ENCODE peak calls at places on chromosomes 16 and 17, in seven cellular contexts. One of them, this sample, is unnamed.
A peak's percentile ranks its signal among the peaks of the same experiment; 100 is the strongest.

GRCh38 chr17:16442141-16442540 is 26.8 kb downstream of the TRPV2 start:
- DNase-seq in CD8-positive, alpha-beta memory T cell: no peak
- DNase-seq in tibial artery: no peak
- DNase-seq in PC-3: peak; percentile 25
- DNase-seq in spleen: no peak
- DNase-seq in naive thymus-derived CD4-positive, alpha-beta T cell: no peak
- DNase-seq in suprapubic skin: no peak
- DNase-seq in this sample: peak; percentile 17

GRCh38 chr17:8160224-8160577 is 2.5 kb downstream of the VAMP2 start:
- DNase-seq in CD8-positive, alpha-beta memory T cell: no peak
- DNase-seq in tibial artery: no peak
- DNase-seq in PC-3: no peak
- DNase-seq in spleen: no peak
- DNase-seq in naive thymus-derived CD4-positive, alpha-beta T cell: no peak
- DNase-seq in suprapubic skin: no peak
- DNase-seq in this sample: no peak

GRCh38 chr16:77551352-77551751 is 116.5 kb upstream of the ADAMTS18 start:
- DNase-seq in CD8-positive, alpha-beta memory T cell: no peak
- DNase-seq in tibial artery: no peak
- DNase-seq in PC-3: no peak
- DNase-seq in spleen: no peak
- DNase-seq in naive thymus-derived CD4-positive, alpha-beta T cell: no peak
- DNase-seq in suprapubic skin: no peak
- DNase-seq in this sample: no peak

GRCh38 chr16:74896389-74897370 is 88.2 kb downstream of the WDR59 start:
- DNase-seq in CD8-positive, alpha-beta memory T cell: no peak
- DNase-seq in tibial artery: no peak
- DNase-seq in PC-3: peak; percentile 76
- DNase-seq in spleen: no peak
- DNase-seq in naive thymus-derived CD4-positive, alpha-beta T cell: no peak
- DNase-seq in suprapubic skin: no peak
- DNase-seq in this sample: no peak

GRCh38 chr16:19458722-19459379 is 41.2 kb downstream of the TMC5 start:
- DNase-seq in CD8-positive, alpha-beta memory T cell: no peak
- DNase-seq in tibial artery: no peak
- DNase-seq in PC-3: no peak
- DNase-seq in spleen: no peak
- DNase-seq in naive thymus-derived CD4-positive, alpha-beta T cell: no peak
- DNase-seq in suprapubic skin: no peak
- DNase-seq in this sample: no peak

GRCh38 chr17:40857535-40857934 is 9.5 kb downstream of the KRT12 start:
- DNase-seq in CD8-positive, alpha-beta memory T cell: no peak
- DNase-seq in tibial artery: peak; percentile 34
- DNase-seq in PC-3: no peak
- DNase-seq in spleen: no peak
- DNase-seq in naive thymus-derived CD4-positive, alpha-beta T cell: no peak
- DNase-seq in suprapubic skin: no peak
- DNase-seq in this sample: no peak

GRCh38 chr17:50087246-50087911 is 7.8 kb upstream of the PDK2 start:
- DNase-seq in CD8-positive, alpha-beta memory T cell: peak; percentile 65
- DNase-seq in tibial artery: peak; percentile 62
- DNase-seq in PC-3: peak; percentile 88
- DNase-seq in spleen: peak; percentile 91
- DNase-seq in naive thymus-derived CD4-positive, alpha-beta T cell: peak; percentile 73
- DNase-seq in suprapubic skin: peak; percentile 79
- DNase-seq in this sample: peak; percentile 81

GRCh38 chr16:49704586-49705155 is 151.2 kb downstream of the ZNF423 start:
- DNase-seq in CD8-positive, alpha-beta memory T cell: no peak
- DNase-seq in tibial artery: no peak
- DNase-seq in PC-3: no peak
- DNase-seq in spleen: no peak
- DNase-seq in naive thymus-derived CD4-positive, alpha-beta T cell: no peak
- DNase-seq in suprapubic skin: no peak
- DNase-seq in this sample: no peak

GRCh38 chr16:21656795-21657768 is 4.7 kb upstream of the IGSF6 start:
- DNase-seq in CD8-positive, alpha-beta memory T cell: no peak
- DNase-seq in tibial artery: no peak
- DNase-seq in PC-3: peak; percentile 58
- DNase-seq in spleen: no peak
- DNase-seq in naive thymus-derived CD4-positive, alpha-beta T cell: peak; percentile 71
- DNase-seq in suprapubic skin: no peak
- DNase-seq in this sample: peak; percentile 54

GRCh38 chr16:85664580-85665372 is 24.0 kb downstream of the GINS2 start:
- DNase-seq in CD8-positive, alpha-beta memory T cell: no peak
- DNase-seq in tibial artery: no peak
- DNase-seq in PC-3: no peak
- DNase-seq in spleen: peak; percentile 56
- DNase-seq in naive thymus-derived CD4-positive, alpha-beta T cell: no peak
- DNase-seq in suprapubic skin: no peak
- DNase-seq in this sample: no peak

GRCh38 chr17:6269474-6269873 is 165.4 kb downstream of the AIPL1 start:
- DNase-seq in CD8-positive, alpha-beta memory T cell: no peak
- DNase-seq in tibial artery: no peak
- DNase-seq in PC-3: peak; percentile 61
- DNase-seq in spleen: no peak
- DNase-seq in naive thymus-derived CD4-positive, alpha-beta T cell: peak; percentile 13
- DNase-seq in suprapubic skin: no peak
- DNase-seq in this sample: peak; percentile 71

GRCh38 chr16:31038993-31039392 is 5.6 kb downstream of the STX4 start:
- DNase-seq in CD8-positive, alpha-beta memory T cell: no peak
- DNase-seq in tibial artery: no peak
- DNase-seq in PC-3: no peak
- DNase-seq in spleen: no peak
- DNase-seq in naive thymus-derived CD4-positive, alpha-beta T cell: no peak
- DNase-seq in suprapubic skin: no peak
- DNase-seq in this sample: no peak

GRCh38 chr16:50390914-50391700 is 22.3 kb upstream of the BRD7 start:
- DNase-seq in CD8-positive, alpha-beta memory T cell: no peak
- DNase-seq in tibial artery: no peak
- DNase-seq in PC-3: no peak
- DNase-seq in spleen: no peak
- DNase-seq in naive thymus-derived CD4-positive, alpha-beta T cell: no peak
- DNase-seq in suprapubic skin: no peak
- DNase-seq in this sample: peak; percentile 13

GRCh38 chr17:45022655-45023339 is 28.6 kb downstream of the DCAKD start:
- DNase-seq in CD8-positive, alpha-beta memory T cell: no peak
- DNase-seq in tibial artery: no peak
- DNase-seq in PC-3: no peak
- DNase-seq in spleen: no peak
- DNase-seq in naive thymus-derived CD4-positive, alpha-beta T cell: no peak
- DNase-seq in suprapubic skin: no peak
- DNase-seq in this sample: no peak

GRCh38 chr17:79423811-79424465 is 186.9 kb downstream of the RBFOX3 start:
- DNase-seq in CD8-positive, alpha-beta memory T cell: no peak
- DNase-seq in tibial artery: no peak
- DNase-seq in PC-3: no peak
- DNase-seq in spleen: no peak
- DNase-seq in naive thymus-derived CD4-positive, alpha-beta T cell: no peak
- DNase-seq in suprapubic skin: no peak
- DNase-seq in this sample: no peak

DNA sequence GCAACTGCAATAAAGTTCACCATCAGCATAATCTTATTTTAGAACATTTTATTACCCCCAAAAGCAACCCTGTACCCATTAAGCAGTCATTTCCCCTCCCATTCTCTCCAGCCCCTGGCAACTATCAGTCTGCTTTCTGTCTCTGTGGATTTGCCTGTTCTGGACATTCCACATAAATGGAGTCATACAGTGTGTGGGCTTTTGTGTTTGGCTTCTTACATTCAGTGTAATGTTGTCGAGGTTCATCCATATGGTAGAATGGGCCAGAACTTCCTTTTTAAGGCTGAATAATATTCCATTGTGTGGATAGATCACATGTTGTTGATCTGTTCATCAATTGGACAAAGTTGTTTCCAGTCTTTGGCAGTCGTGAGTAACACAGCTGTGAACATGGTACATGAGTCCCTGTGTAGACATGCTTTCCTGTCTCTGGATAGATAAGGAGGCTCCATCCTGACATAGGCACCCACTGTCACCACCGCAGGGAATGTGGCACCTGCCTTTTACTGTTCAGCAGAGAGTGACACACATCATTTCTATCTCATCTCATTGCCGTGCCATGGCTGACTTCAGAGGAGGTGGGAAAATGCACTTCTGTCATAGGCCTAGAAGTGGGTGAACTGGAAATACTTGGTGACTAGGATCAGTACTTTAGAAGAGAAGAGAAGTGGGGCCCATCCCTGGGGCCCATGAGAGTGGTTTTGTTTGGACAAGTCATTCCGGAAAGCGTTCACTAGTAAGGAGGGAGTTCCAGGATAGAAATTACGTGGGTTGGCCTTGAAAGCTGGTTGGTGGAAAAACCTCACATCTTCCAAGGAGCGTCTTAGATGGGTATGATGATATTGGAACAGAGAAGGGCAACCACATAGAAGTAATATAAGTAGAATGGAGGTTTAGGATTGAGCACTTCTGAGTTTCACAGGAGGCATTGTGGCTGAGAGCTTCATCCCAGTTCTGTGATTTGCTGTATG is 25.8 kb downstream of the EPN2 start:
- DNase-seq in CD8-positive, alpha-beta memory T cell: no peak
- DNase-seq in tibial artery: no peak
- DNase-seq in PC-3: no peak
- DNase-seq in spleen: peak; percentile 37
- DNase-seq in naive thymus-derived CD4-positive, alpha-beta T cell: no peak
- DNase-seq in suprapubic skin: no peak
- DNase-seq in this sample: no peak
- H3K4me1 ChIP-seq in CD8-positive, alpha-beta memory T cell: no peaks in the 10 kb centered on the region
- H3K4me1 ChIP-seq in tibial artery: peaks cover 68% of the 10 kb centered on the region
- H3K4me1 ChIP-seq in PC-3: peaks cover 20% of the 10 kb centered on the region
- H3K4me1 ChIP-seq in spleen: peaks cover 54% of the 10 kb centered on the region
- H3K4me1 ChIP-seq in naive thymus-derived CD4-positive, alpha-beta T cell: no peaks in the 10 kb centered on the region
- H3K4me1 ChIP-seq in suprapubic skin: peaks cover 82% of the 10 kb centered on the region
- H3K4me1 ChIP-seq in this sample: no peaks in the 10 kb centered on the region

DNA sequence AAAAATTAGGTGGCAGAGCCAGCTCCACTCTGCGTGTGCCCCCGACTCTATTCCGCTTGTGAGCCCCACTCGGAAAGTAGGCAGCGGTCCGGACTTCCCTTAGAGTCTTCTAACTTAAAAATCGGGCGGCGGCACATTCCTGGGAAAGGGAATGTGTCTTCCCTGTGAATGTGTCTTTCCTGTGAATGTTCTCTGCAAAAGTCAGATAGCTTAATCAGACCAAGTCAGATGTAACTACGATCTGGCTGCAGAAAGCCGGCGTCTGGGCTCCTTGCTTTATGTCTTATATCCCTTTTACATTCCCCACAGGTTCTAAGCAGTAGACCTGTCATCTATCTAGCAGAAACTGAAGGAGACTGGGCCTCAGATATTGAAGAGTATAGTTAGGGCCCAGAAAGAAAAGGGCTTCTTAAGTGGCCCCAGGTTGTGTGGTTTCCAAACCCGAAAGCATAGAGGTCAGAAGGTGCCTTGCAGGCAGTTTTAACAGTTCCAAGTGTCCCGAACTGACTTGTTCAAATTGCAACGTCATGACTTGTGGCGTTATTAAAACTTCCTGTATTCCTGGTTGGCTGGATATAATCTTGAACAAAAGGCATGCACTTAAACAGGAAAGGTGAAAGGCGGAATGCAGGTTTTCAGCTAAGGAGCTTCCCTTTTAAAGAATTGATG is 601 bp downstream of the PHKB start:
- DNase-seq in CD8-positive, alpha-beta memory T cell: no peak
- DNase-seq in tibial artery: no peak
- DNase-seq in PC-3: peak; percentile 67
- DNase-seq in spleen: no peak
- DNase-seq in naive thymus-derived CD4-positive, alpha-beta T cell: peak; percentile 18
- DNase-seq in suprapubic skin: no peak
- DNase-seq in this sample: peak; percentile 53
- H3K4me1 ChIP-seq in CD8-positive, alpha-beta memory T cell: peaks cover 33% of the 10 kb centered on the region
- H3K4me1 ChIP-seq in tibial artery: peaks cover 32% of the 10 kb centered on the region
- H3K4me1 ChIP-seq in PC-3: peaks cover 21% of the 10 kb centered on the region
- H3K4me1 ChIP-seq in spleen: peaks cover 90% of the 10 kb centered on the region
- H3K4me1 ChIP-seq in naive thymus-derived CD4-positive, alpha-beta T cell: peaks cover 21% of the 10 kb centered on the region
- H3K4me1 ChIP-seq in suprapubic skin: peaks cover 50% of the 10 kb centered on the region
- H3K4me1 ChIP-seq in this sample: peaks cover 31% of the 10 kb centered on the region

DNA sequence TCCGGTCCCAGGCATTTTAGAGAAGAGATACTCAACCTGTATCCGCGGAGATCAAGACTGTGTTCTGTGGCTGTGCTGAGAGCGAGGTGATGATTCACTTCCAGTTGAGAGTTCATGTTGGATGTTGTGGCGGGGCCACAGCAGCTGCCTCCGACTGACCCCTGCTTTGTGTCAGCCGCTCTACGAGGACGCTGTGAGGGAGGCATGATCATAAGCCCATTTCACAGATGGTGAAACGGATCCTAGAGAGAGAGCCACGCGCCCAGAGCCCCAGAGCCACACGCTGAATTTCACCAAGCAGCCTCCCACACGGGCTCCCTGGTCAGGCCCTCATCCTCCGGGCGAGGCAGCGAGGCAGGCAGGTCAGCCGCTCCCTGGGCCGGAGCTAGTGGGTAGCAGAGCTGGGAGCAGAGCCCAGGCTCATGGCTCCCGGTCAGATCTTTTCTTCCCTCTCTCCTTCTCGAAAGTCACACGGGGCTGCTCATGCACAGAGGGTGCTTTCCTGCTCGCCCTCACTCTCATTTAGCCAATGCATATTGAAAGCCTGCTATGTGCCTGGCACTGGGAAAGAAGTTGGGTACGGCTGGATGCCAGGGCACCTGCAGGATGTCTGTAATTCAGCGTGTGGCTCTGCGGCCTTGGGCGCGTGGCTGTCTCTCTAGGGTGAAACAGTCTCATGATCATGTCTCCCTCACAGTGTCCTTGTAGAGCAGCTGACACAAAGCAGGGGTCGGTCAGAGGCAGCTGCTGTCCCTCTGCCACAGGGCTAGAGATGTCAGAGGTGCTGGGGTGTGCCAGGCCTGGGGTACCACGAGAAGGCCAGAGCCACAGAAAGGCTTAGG is 155.6 kb upstream of the CHMP6 start:
- DNase-seq in CD8-positive, alpha-beta memory T cell: no peak
- DNase-seq in tibial artery: no peak
- DNase-seq in PC-3: no peak
- DNase-seq in spleen: peak; percentile 80
- DNase-seq in naive thymus-derived CD4-positive, alpha-beta T cell: no peak
- DNase-seq in suprapubic skin: no peak
- DNase-seq in this sample: no peak
- H3K4me1 ChIP-seq in CD8-positive, alpha-beta memory T cell: peaks cover 17% of the 10 kb centered on the region
- H3K4me1 ChIP-seq in tibial artery: peaks cover 13% of the 10 kb centered on the region
- H3K4me1 ChIP-seq in PC-3: peaks cover 19% of the 10 kb centered on the region
- H3K4me1 ChIP-seq in spleen: peaks cover 23% of the 10 kb centered on the region
- H3K4me1 ChIP-seq in naive thymus-derived CD4-positive, alpha-beta T cell: peaks cover 12% of the 10 kb centered on the region
- H3K4me1 ChIP-seq in suprapubic skin: peaks cover 20% of the 10 kb centered on the region
- H3K4me1 ChIP-seq in this sample: peaks cover 6% of the 10 kb centered on the region

DNA sequence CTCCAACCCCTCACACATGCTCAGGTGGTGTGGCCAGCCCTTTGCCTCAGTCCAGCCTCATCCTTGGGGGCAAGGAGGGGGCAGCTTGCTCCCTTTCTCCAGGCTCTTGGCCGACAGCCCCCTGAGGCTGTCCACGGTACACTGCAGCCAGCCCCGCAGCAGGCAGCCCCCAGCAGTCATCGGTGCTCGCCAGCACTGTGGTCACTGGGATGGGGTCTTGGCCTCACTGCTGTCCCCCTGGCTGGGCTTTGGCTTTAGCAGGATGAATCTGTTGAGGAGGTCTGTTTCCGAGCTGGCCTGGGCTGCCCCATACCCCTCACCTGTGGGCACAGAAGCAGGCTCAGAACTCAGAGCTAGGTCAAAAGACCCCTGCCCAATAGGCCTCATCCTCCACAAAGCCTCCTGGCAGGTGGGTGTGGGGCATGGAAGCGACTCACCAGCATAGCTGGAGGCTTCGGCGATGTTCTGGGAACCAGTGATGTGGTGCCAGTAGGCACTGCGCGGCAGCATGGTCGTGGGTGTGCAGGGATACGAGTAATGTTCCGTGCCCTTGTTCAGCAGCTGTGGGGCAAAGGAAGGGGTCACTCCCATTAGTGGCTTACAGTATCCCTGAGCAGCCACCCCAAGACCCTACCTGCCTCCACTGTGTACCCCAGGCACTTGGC is 10.8 kb downstream of the POLR2C start:
- DNase-seq in CD8-positive, alpha-beta memory T cell: no peak
- DNase-seq in tibial artery: no peak
- DNase-seq in PC-3: no peak
- DNase-seq in spleen: peak; percentile 68
- DNase-seq in naive thymus-derived CD4-positive, alpha-beta T cell: no peak
- DNase-seq in suprapubic skin: no peak
- DNase-seq in this sample: no peak
- H3K4me1 ChIP-seq in CD8-positive, alpha-beta memory T cell: peaks cover 16% of the 10 kb centered on the region
- H3K4me1 ChIP-seq in tibial artery: peaks cover 27% of the 10 kb centered on the region
- H3K4me1 ChIP-seq in PC-3: no peaks in the 10 kb centered on the region
- H3K4me1 ChIP-seq in spleen: peaks cover 74% of the 10 kb centered on the region
- H3K4me1 ChIP-seq in naive thymus-derived CD4-positive, alpha-beta T cell: peaks cover 8% of the 10 kb centered on the region
- H3K4me1 ChIP-seq in suprapubic skin: peaks cover 36% of the 10 kb centered on the region
- H3K4me1 ChIP-seq in this sample: no peaks in the 10 kb centered on the region